ENCODE peak calls at places on chromosome 3, in four cellular contexts. A is AG04450; H is CD8-positive, alpha-beta T cell; B is dorsolateral prefrontal cortex. I is an unnamed sample.

GRCh38 chr3:71504250-71505036 is 79.1 kb downstream of the FOXP1 start:
- DNase-seq in A (peak; percentile 64), H (no peak), B (no peak), I (no peak)

GRCh38 chr3:39933986-39934693 is 124.7 kb downstream of the MYRIP start:
- DNase-seq in A (no peak), H (no peak), B (no peak), I (no peak)

GRCh38 chr3:187737401-187738088 is 7.7 kb downstream of the BCL6 start:
- DNase-seq in A (no peak), H (peak; percentile 27), B (peak; percentile 46), I (no peak)

GRCh38 chr3:72446406-72447058 is 401.7 kb downstream of the SHQ1 start:
- DNase-seq in A (no peak), H (peak; percentile 9), B (no peak), I (no peak)

GRCh38 chr3:160023476-160023875 is 34.8 kb downstream of the IL12A start:
- DNase-seq in A (no peak), H (no peak), B (no peak), I (no peak)

GRCh38 chr3:176872771-176873209 is 324.5 kb downstream of the TBL1XR1 start:
- DNase-seq in A (peak; percentile 11), H (peak; percentile 33), B (no peak), I (no peak)

GRCh38 chr3:112128843-112129727 is 4.0 kb downstream of the GCSAM start:
- DNase-seq in A (peak; percentile 16), H (peak; percentile 40), B (no peak), I (no peak)

GRCh38 chr3:88031543-88032148 is 27.2 kb downstream of the CGGBP1 start:
- DNase-seq in A (no peak), H (no peak), B (no peak), I (no peak)

GRCh38 chr3:72380193-72380592 is 468.1 kb downstream of the SHQ1 start:
- DNase-seq in A (no peak), H (no peak), B (no peak), I (no peak)

GRCh38 chr3:112504123-112504522 is 4.9 kb upstream of the BTLA start:
- DNase-seq in A (no peak), H (no peak), B (no peak), I (no peak)

GRCh38 chr3:31159331-31160039 is 265.0 kb upstream of the GADL1 start:
- DNase-seq in A (no peak), H (no peak), B (no peak), I (no peak)

GRCh38 chr3:125150525-125151436 is 61.8 kb downstream of the SLC12A8 start:
- DNase-seq in A (no peak), H (peak; percentile 24), B (no peak), I (no peak)

GRCh38 chr3:53843195-53844177 is 2.7 kb downstream of the CHDH start:
- DNase-seq in A (no peak), H (no peak), B (no peak), I (no peak)

GRCh38 chr3:59052803-59053411 is 3.1 kb upstream of the CFAP20DC start:
- DNase-seq in A (peak; percentile 3), H (no peak), B (no peak), I (no peak)

GRCh38 chr3:38562467-38562925 is 66.4 kb downstream of the EXOG start:
- DNase-seq in A (no peak), H (no peak), B (no peak), I (no peak)

GRCh38 chr3:57179580-57180410 is 14.6 kb upstream of the IL17RD start:
- DNase-seq in A (peak; percentile 8), H (no peak), B (no peak), I (no peak)
- TF ChIP-seq CTCF in A (peak; percentile 50), H (no peak), B (no peak), I (peak; percentile 51)

GRCh38 chr3:129016366-129016724 is 15.2 kb downstream of the EFCC1 start:
- DNase-seq in A (no peak), H (peak; percentile 48), B (peak; percentile 29), I (no peak)

GRCh38 chr3:129014148-129014547 is 13.0 kb downstream of the EFCC1 start:
- DNase-seq in A (no peak), H (no peak), B (peak; percentile 56), I (no peak)

GRCh38 chr3:129014793-129015345 is 13.8 kb downstream of the EFCC1 start:
- DNase-seq in A (no peak), H (no peak), B (no peak), I (no peak)

GRCh38 chr3:129016725-129017530 is 15.8 kb downstream of the EFCC1 start:
- DNase-seq in A (no peak), H (no peak), B (no peak), I (no peak)

DNA sequence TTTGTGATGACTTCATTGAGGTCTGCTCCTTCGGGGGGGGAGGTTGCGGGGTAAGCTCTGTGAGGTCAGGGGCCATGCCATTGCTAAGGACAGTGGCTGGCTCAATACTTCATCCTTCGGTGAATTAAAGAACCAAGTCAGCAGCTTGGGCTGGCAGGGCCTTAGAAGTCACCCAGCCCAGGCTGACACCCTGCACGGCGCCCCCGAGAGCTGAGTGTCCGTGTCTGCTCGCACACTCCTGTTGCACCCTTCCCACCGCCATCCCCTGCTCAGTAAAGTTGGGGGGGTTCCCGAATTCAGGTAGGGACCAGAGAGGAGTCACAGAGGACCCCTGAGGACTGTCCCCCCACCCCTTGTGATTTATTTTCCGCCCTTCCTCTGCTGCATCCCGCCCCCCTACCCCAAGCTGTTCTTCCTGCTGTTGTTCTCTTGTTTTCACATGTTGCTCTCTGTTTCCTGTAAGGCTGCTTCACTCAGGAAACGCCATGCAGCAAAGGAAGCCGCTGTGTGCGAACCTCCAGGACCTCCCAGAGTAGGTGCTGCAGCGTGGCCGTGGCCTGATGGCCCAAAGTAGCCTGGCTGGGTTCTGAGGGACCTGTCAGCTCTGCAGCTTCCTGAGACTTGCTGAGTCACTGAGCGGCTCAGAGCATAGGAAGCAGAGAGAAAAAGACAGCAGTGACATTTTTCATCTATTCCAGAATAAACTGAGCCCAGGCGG is 14.4 kb downstream of the EFCC1 start:
- DNase-seq in A (no peak), H (peak; percentile 37), B (no peak), I (no peak)
- TF ChIP-seq CTCF in A (no peak), H (no peak), B (no peak), I (no peak)

GRCh38 chr3:149375164-149375823 is 2.2 kb downstream of the TM4SF1 start:
- DNase-seq in A (no peak), H (no peak), B (no peak), I (no peak)
- TF ChIP-seq CTCF in A (no peak), H (no peak), B (no peak), I (no peak)

DNA sequence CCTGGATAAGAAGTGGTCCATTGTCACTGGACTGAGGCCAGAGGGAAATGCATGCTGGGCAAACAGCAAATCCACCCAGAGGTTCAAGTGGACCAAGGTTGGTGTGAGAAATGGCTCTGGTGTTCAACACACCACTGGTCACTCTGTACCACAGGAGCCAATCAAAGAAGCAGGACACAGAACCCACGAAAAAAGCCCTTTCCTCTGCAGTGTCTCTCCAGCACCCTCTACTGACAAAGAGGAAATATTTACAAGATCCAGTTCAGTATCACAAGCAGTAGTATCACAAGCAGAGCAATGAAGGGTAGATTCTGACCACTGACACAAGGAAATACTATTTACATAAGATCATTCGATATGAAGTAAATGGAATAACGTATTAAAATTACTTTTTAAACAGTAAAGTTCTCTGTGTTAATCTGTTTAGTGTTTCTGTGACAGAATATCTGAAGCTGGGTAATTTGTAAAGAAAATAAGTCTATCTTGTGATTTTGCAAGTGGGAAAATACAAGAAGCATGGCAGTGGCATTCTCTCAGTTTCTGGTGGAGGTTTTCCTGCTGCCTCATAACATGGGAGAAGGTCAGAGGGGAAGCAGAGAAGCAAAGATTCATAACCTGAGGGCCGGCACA is 390.7 kb downstream of the EFHB start:
- DNase-seq in A (no peak), H (no peak), B (no peak), I (no peak)
- TF ChIP-seq CTCF in A (no peak), H (no peak), B (peak; percentile 56), I (peak; percentile 58)

DNA sequence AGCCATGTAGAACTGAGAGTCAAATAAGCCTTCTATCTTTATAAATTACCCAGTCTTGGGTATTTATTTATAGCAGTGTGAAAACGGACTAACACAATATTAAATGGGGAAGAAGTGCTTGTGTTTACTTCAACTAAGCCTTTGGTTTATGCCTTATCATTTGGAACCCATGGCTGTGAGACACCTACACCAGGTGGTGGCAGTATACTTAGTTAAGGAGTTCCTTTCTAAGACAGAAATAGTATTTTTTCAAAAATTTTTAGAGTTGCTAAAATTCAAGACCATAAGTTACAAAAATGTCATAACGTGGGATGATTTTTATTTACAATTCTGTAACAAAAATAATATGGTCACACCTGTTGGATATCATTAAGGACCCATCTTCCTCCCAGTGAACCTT is 354.5 kb upstream of the SOX14 start:
- DNase-seq in A (no peak), H (no peak), B (no peak), I (no peak)
- TF ChIP-seq CTCF in A (no peak), H (no peak), B (no peak), I (peak; percentile 43)

DNA sequence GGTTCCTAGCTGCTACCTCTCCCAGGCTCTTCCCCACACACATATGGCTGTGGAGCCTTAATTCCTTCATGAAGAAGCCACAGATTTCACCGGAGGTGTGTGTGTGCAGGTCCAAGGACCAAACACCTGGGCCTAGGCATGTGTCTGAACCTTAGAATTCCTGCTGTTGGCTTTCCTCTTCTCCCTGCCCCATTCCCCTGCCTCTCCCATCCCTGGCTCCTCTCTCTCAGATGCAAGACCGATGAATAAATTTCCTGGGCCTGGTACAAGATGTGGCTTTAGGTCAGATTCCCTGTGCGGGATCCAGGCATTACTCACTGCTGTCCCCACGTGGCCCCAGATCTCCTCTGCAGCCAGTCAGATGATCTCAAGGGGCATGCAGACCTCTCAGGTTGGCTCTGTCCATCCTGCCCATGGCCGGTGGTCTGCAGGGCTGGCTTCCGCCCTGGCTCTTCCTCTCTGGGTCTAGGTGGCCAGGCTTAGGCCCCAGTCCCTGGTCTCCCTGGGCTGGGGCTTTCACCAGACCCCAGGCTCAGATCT is 20.4 kb downstream of the CCR9 start:
- DNase-seq in A (peak; percentile 44), H (no peak), B (no peak), I (no peak)
- TF ChIP-seq CTCF in A (peak; percentile 66), H (no peak), B (no peak), I (peak; percentile 59)

I was measured in progenitor cell of endocrine pancreas.